ENCODE peak calls at places on chromosome 14, in four cellular contexts. I is tibial nerve, Q is adrenal gland, F is transverse colon. O is an unnamed sample. For H3K27me3, the result is how much of the 10 kb centered on the place peaks cover.

GRCh38 chr14:20499108-20499507 is 6.2 kb upstream of the RNASE10 start:
- DNase-seq in F (no peak), I (no peak), Q (no peak), O (no peak)

GRCh38 chr14:102775855-102776760 is 1.1 kb upstream of the TRAF3 start:
- DNase-seq in I (no peak), Q (peak), F (peak), O (peak)

GRCh38 chr14:84857571-84857970 is 672.4 kb upstream of the FLRT2 start:
- DNase-seq in Q (no peak), I (no peak), F (no peak), O (no peak)

GRCh38 chr14:54104746-54105145 is 148.1 kb upstream of the BMP4 start:
- DNase-seq in F (no peak), I (no peak), Q (no peak), O (no peak)

GRCh38 chr14:105204206-105204930 is 23.3 kb upstream of the NUDT14 start:
- DNase-seq in I (no peak), F (peak), Q (peak), O (peak)

GRCh38 chr14:36229262-36229661 is 52.7 kb upstream of the PTCSC3 start:
- DNase-seq in Q (no peak), I (no peak), F (no peak), O (no peak)

GRCh38 chr14:60161176-60162107 is 3.8 kb downstream of the DHRS7 start:
- DNase-seq in F (no peak), I (no peak), Q (peak), O (no peak)

GRCh38 chr14:68520637-68521556 is 272.0 kb downstream of the ZFP36L1 start:
- DNase-seq in F (peak), I (no peak), Q (no peak), O (no peak)

GRCh38 chr14:53399057-53399456 is 245.9 kb upstream of the DDHD1 start:
- DNase-seq in I (no peak), F (no peak), Q (no peak), O (no peak)

GRCh38 chr14:90700928-90701776 is 115.1 kb downstream of the TTC7B start:
- DNase-seq in Q (no peak), F (no peak), I (no peak), O (no peak)

GRCh38 chr14:53929871-53930685 is 26.5 kb downstream of the BMP4 start:
- DNase-seq in I (no peak), F (peak), Q (peak), O (no peak)

GRCh38 chr14:59897757-59898383 is 22.1 kb upstream of the LRRC9 start:
- DNase-seq in F (peak), Q (peak), I (no peak), O (peak)

GRCh38 chr14:69525896-69526295 is 41.4 kb downstream of the PLEKHD1 start:
- DNase-seq in I (no peak), F (no peak), Q (no peak), O (no peak)

GRCh38 chr14:24080888-24081738 is 9.8 kb downstream of the CPNE6 start:
- DNase-seq in I (no peak), Q (peak), F (peak), O (peak)

GRCh38 chr14:65304239-65304638 is 108.3 kb upstream of the FUT8 start:
- DNase-seq in I (no peak), Q (no peak), F (peak), O (no peak)
- TF ChIP-seq POLR2A in I (no peak), Q (no peak), F (no peak), O (no peak)

DNA sequence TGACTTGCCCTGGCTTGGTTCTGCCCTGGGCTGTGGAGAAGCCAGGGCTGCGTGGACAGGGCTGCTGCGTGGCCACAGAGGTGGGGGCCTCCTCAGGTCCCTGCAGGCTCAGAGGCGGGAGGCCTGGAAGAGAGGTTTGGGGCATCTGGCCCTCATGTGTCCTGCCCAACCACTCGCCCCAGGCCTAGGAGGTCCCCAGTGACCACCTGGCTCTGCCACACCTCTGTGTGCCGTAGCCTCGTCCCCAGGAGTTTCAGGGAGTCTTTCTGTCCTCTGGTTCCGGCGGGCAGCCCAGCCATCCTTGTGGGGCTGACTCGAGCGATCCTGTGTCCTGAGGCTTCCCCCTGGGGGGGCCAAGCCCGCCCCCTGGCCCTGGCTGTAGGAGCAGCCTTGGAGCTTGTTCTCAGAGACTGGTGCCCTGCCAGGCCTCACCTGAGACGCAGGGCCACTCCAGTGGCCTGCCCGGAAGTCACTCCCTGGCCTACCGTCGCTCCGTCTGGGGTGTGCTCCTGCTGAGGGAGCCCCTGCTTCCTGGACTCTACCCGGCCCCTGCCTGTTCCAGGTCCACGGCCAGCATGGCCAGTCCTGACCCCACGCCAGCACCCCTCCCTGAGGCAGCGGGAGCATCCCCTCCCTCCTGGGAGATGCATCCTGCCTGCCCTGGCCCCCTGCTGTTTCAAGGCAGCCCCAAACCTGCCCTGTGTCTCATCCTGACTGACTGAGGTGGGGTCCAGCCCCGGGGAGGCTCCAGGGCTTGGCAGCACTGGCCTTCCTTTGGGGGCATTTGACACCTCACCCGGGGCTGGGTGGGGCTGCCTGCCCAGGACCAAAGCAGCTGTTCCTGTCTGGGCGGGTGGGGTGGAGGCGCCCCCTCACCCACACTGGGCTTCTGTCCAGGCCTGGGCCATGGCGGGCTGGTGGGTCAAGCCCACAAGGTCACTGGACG is 13.9 kb downstream of the ASPG start:
- DNase-seq in Q (no peak), F (no peak), I (no peak), O (no peak)
- H3K27me3 ChIP-seq in Q (under half), F (under half), I (under half), O (under half)

GRCh38 chr14:99562848-99563748 is 40.9 kb downstream of the CCDC85C start:
- DNase-seq in F (peak), Q (peak), I (peak), O (peak)
- H3K27ac ChIP-seq in F (peak), Q (no peak), I (no peak), O (no peak)

DNA sequence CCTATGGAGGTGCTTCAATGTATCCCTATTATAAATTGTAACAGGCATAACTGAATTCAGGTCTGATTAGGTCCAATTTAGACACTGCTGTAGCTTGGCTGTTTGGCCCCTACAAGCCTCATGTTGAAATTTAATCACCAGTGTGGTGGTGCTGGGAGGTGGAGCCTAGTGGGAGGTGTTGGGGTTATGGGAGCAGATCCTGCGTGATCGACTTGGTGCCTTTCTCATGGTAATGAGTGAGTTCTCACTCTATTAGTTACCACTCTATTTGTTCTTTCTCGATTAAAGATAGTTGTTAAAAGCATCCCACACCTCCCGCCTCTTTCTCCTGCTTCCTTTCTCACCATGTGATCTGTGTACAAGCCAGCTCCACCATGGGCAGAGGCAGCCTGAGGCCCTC is 122.1 kb downstream of the FOXA1 start:
- DNase-seq in Q (no peak), I (no peak), F (no peak), O (no peak)
- TF ChIP-seq POLR2A in Q (no peak), I (no peak), F (no peak), O (no peak)

O was measured in testis.